ENCODE peak calls at places on chromosomes 1 and 21, in nine cellular contexts. J is neuronal stem cell, X is iPS DF 6.9, Q is substantia nigra, P is PC-3, V is dorsolateral prefrontal cortex, N is caudate nucleus, I is MM.1S, T is endothelial cell of umbilical vein. E is an unnamed sample.

GRCh38 chr1:168717906-168718891 is 10.8 kb downstream of the DPT start:
- DNase-seq in X (no peak), T (no peak), N (no peak), P (no peak), V (no peak), Q (peak), J (no peak), I (no peak), E (no peak)

GRCh38 chr1:1440941-1441888 is 5.7 kb downstream of the VWA1 start:
- DNase-seq in V (no peak), N (peak), T (peak), I (peak), X (no peak), P (peak), J (no peak), Q (peak), E (no peak)

GRCh38 chr1:21490774-21491482 is 18.3 kb upstream of the ALPL start:
- DNase-seq in I (peak), T (peak), N (peak), V (no peak), P (peak), Q (no peak), X (no peak), J (no peak), E (peak)

GRCh38 chr1:178633068-178633467 is 92.0 kb upstream of the RALGPS2 start:
- DNase-seq in N (no peak), P (peak), X (no peak), I (no peak), V (no peak), Q (no peak), T (no peak), J (no peak), E (peak)

GRCh38 chr21:29849735-29850176 is 90.0 kb downstream of the GRIK1 start:
- DNase-seq in T (peak), P (peak), J (peak), I (peak), V (peak), Q (peak), X (peak), N (peak), E (peak)

GRCh38 chr1:119537979-119538378 is 31.0 kb downstream of the HSD3B1 start:
- DNase-seq in I (no peak), J (no peak), X (no peak), Q (no peak), N (no peak), P (no peak), T (no peak), V (no peak), E (no peak)

GRCh38 chr1:43305926-43306687 is 5.3 kb downstream of the TIE1 start:
- DNase-seq in T (no peak), J (no peak), X (no peak), V (no peak), N (no peak), Q (no peak), P (no peak), I (no peak), E (no peak)

GRCh38 chr1:202587859-202588480 is 122.3 kb downstream of the SYT2 start:
- DNase-seq in N (no peak), I (no peak), P (no peak), Q (no peak), X (no peak), V (no peak), J (no peak), T (no peak), E (no peak)

GRCh38 chr1:34406377-34406776 is 229.7 kb downstream of the C1orf94 start:
- DNase-seq in I (no peak), T (no peak), V (no peak), X (no peak), P (no peak), J (no peak), Q (no peak), N (no peak), E (no peak)

GRCh38 chr1:46401964-46402626 is 8.0 kb downstream of the FAAH start:
- DNase-seq in J (no peak), V (peak), X (no peak), Q (peak), T (peak), P (peak), N (peak), I (no peak), E (peak)

GRCh38 chr1:244397086-244397485 is 54.6 kb downstream of the ADSS2 start:
- DNase-seq in X (no peak), V (no peak), I (no peak), N (no peak), P (no peak), T (no peak), Q (no peak), J (no peak), E (no peak)

GRCh38 chr1:154219511-154219910 is 1.2 kb upstream of the UBAP2L start:
- DNase-seq in T (no peak), V (no peak), N (no peak), X (no peak), P (peak), I (peak), Q (no peak), J (no peak), E (peak)

GRCh38 chr1:10339815-10340214 is 59.0 kb upstream of the PGD start:
- DNase-seq in Q (peak), I (no peak), P (peak), X (peak), T (peak), V (peak), J (peak), N (peak), E (peak)

GRCh38 chr1:55211909-55212308 is 3.3 kb downstream of the USP24 start:
- DNase-seq in N (no peak), X (no peak), V (no peak), P (no peak), I (no peak), T (no peak), J (no peak), Q (no peak), E (no peak)

GRCh38 chr1:168136709-168137514 is at the start of gene GPR161:
- DNase-seq in J (peak), V (peak), X (no peak), Q (peak), T (peak), N (peak), P (peak), I (peak), E (no peak)

GRCh38 chr1:150836129-150836773 is 28.2 kb upstream of the CTSK start:
- DNase-seq in V (no peak), N (no peak), T (peak), I (no peak), X (no peak), P (no peak), Q (no peak), J (no peak), E (no peak)

GRCh38 chr1:27561126-27561899 is 42.6 kb downstream of the AHDC1 start:
- DNase-seq in P (no peak), V (no peak), J (no peak), I (no peak), Q (peak), T (no peak), X (no peak), N (no peak), E (no peak)

GRCh38 chr21:37863842-37864241 is 52.4 kb downstream of the KCNJ6 start:
- DNase-seq in J (no peak), N (no peak), I (no peak), V (no peak), T (no peak), P (no peak), X (no peak), Q (no peak), E (peak)

GRCh38 chr1:235067396-235068154 is 61.1 kb downstream of the TOMM20 start:
- DNase-seq in T (no peak), J (no peak), P (peak), X (no peak), V (peak), N (peak), Q (peak), I (no peak), E (peak)

GRCh38 chr1:247360991-247361721 is 29.5 kb upstream of the ZNF496 start:
- DNase-seq in P (no peak), X (no peak), J (no peak), I (no peak), T (no peak), V (peak), N (peak), Q (no peak), E (no peak)

GRCh38 chr1:154441241-154441888 is 36.2 kb downstream of the IL6R start:
- DNase-seq in Q (no peak), I (no peak), X (no peak), V (no peak), N (no peak), J (no peak), P (no peak), T (no peak), E (no peak)

GRCh38 chr1:216464489-216464888 is 41.2 kb upstream of the USH2A start:
- DNase-seq in J (no peak), I (no peak), Q (no peak), V (no peak), X (no peak), P (peak), T (no peak), N (no peak), E (peak)

GRCh38 chr1:76073471-76073870 is 1.1 kb upstream of the ST6GALNAC3 start:
- DNase-seq in I (no peak), Q (no peak), T (no peak), P (no peak), N (no peak), J (no peak), X (no peak), V (no peak), E (peak)

GRCh38 chr1:200267937-200268336 is 141.9 kb downstream of the ZNF281 start:
- DNase-seq in I (no peak), Q (no peak), T (no peak), V (no peak), N (no peak), P (no peak), J (no peak), X (no peak), E (no peak)

GRCh38 chr1:161863549-161863948 is 97.4 kb downstream of the ATF6 start:
- DNase-seq in T (no peak), P (no peak), I (no peak), Q (no peak), V (no peak), N (no peak), J (no peak), X (no peak), E (no peak)

GRCh38 chr1:161869291-161869690 is 103.2 kb downstream of the ATF6 start:
- DNase-seq in T (no peak), X (no peak), J (no peak), P (no peak), Q (no peak), N (no peak), I (no peak), V (no peak), E (no peak)

GRCh38 chr1:161864577-161864976 is 98.5 kb downstream of the ATF6 start:
- DNase-seq in T (peak), I (no peak), P (peak), N (no peak), J (no peak), Q (no peak), X (no peak), V (peak), E (peak)
- H3K27ac ChIP-seq in T (no peak), I (no peak), P (no peak), N (no peak), J (no peak), Q (no peak), X (no peak), V (no peak), E (no peak)

GRCh38 chr1:226733876-226734414 is 5.1 kb downstream of the ITPKB start:
- DNase-seq in P (no peak), V (no peak), I (no peak), N (no peak), T (no peak), X (no peak), Q (no peak), J (no peak), E (no peak)

GRCh38 chr1:226733309-226733708 is 5.8 kb downstream of the ITPKB start:
- DNase-seq in T (no peak), V (no peak), X (no peak), P (no peak), J (no peak), N (no peak), Q (peak), I (no peak), E (no peak)

GRCh38 chr1:226734611-226735153 is 4.4 kb downstream of the ITPKB start:
- DNase-seq in N (no peak), P (no peak), Q (no peak), T (no peak), V (no peak), I (no peak), X (no peak), J (no peak), E (no peak)

GRCh38 chr1:226731257-226731893 is 7.7 kb downstream of the ITPKB start:
- DNase-seq in I (no peak), T (no peak), P (no peak), Q (no peak), N (no peak), J (no peak), X (no peak), V (no peak), E (no peak)

GRCh38 chr1:226732856-226733291 is 6.2 kb downstream of the ITPKB start:
- DNase-seq in J (no peak), N (no peak), V (no peak), T (no peak), X (no peak), P (no peak), I (peak), Q (no peak), E (no peak)
- H3K27ac ChIP-seq in J (no peak), N (peak), V (peak), T (no peak), X (no peak), P (no peak), I (no peak), Q (peak), E (no peak)

GRCh38 chr21:36150192-36150711 is 6.4 kb upstream of the DOP1B start:
- DNase-seq in V (no peak), T (peak), X (no peak), N (peak), P (no peak), J (no peak), I (peak), Q (no peak), E (no peak)
- H3K27ac ChIP-seq in V (peak), T (no peak), X (no peak), N (peak), P (no peak), J (no peak), I (peak), Q (no peak), E (no peak)

GRCh38 chr1:204092632-204093420 is 19.9 kb downstream of the SOX13 start:
- DNase-seq in J (no peak), X (no peak), P (no peak), N (no peak), I (no peak), Q (no peak), T (no peak), V (no peak), E (no peak)
- H3K27ac ChIP-seq in J (no peak), X (no peak), P (no peak), N (no peak), I (no peak), Q (no peak), T (no peak), V (no peak), E (no peak)

DNA sequence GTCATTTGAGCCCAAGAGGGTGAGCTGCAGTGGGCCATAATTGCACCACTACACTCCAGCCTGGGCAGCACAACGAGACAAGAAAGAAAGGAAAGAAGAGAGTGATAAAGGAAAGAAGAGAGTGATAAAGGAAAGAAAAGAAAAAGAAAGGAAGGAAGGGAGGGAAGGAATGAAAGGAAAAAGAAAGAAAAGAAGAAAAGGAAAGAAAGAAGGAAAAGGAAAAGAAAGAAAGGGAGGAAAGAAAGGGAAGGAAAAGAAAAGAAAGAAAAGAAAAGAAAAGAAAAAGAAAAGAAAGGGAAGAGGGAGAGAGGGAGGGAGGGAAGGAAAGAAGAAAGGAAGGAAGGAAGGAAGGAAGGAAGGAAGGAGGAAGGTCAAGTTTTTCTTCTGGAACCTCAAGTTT is 17.5 kb downstream of the TRIT1 start:
- DNase-seq in T (no peak), P (no peak), V (no peak), N (no peak), J (no peak), Q (no peak), I (no peak), X (no peak), E (no peak)
- H3K27ac ChIP-seq in T (no peak), P (no peak), V (no peak), N (no peak), J (no peak), Q (no peak), I (no peak), X (no peak), E (no peak)